ENCODE peak calls at places on chromosomes 1 and 21, in nine cellular contexts. B is GM04504; N is SHP77; Z is PC-3; H is Right ventricle myocardium superior; R is epithelial cell of esophagus; I is SJSA1; K is stimulated activated CD4-positive, alpha-beta T cell treated with anti-CD3 and anti-CD28 coated beads, Interleukin-4, amount 100 ng/mL, for 1 hour; S is heart left ventricle. O is an unnamed sample.

GRCh38 chr1:171220551-171221175 is 27.6 kb upstream of the FMO1 start:
- DNase-seq in B (no peak), N (no peak), Z (no peak), H (peak), R (no peak), I (peak), K (no peak), S (peak), O (no peak)

GRCh38 chr1:39051956-39052355 is 25.8 kb downstream of the NDUFS5 start:
- DNase-seq in B (no peak), N (no peak), Z (no peak), H (no peak), R (no peak), I (no peak), K (no peak), S (no peak), O (no peak)

GRCh38 chr1:116179398-116179797 is 68.2 kb downstream of the MAB21L3 start:
- DNase-seq in B (no peak), N (no peak), Z (no peak), H (no peak), R (no peak), I (no peak), K (no peak), S (no peak), O (no peak)

GRCh38 chr1:55542901-55543504 is 327.8 kb upstream of the USP24 start:
- DNase-seq in B (peak), N (no peak), Z (peak), H (no peak), R (no peak), I (no peak), K (no peak), S (no peak), O (no peak)

GRCh38 chr1:43597028-43597427 is 52.9 kb upstream of the KDM4A start:
- DNase-seq in B (no peak), N (no peak), Z (no peak), H (no peak), R (no peak), I (no peak), K (no peak), S (no peak), O (no peak)

GRCh38 chr1:40316595-40317393 is at the start of gene COL9A2:
- DNase-seq in B (no peak), N (no peak), Z (peak), H (peak), R (peak), I (no peak), K (peak), S (peak), O (no peak)

GRCh38 chr1:221991221-221991620 is 249.3 kb upstream of the DUSP10 start:
- DNase-seq in B (no peak), N (no peak), Z (peak), H (no peak), R (peak), I (no peak), K (no peak), S (no peak), O (no peak)

GRCh38 chr1:153777648-153778047 is 2.4 kb downstream of the SLC27A3 start:
- DNase-seq in B (no peak), N (no peak), Z (no peak), H (no peak), R (no peak), I (no peak), K (no peak), S (peak), O (no peak)

GRCh38 chr1:3874736-3875135 is 17.5 kb downstream of the DFFB start:
- DNase-seq in B (no peak), N (no peak), Z (no peak), H (no peak), R (no peak), I (no peak), K (no peak), S (no peak), O (no peak)

GRCh38 chr21:32061755-32062154 is 188.9 kb downstream of the HUNK start:
- DNase-seq in B (no peak), N (no peak), Z (no peak), H (no peak), R (no peak), I (no peak), K (no peak), S (no peak), O (no peak)

GRCh38 chr1:2350911-2351655 is 40.3 kb downstream of the MORN1 start:
- DNase-seq in B (no peak), N (no peak), Z (no peak), H (peak), R (no peak), I (no peak), K (no peak), S (peak), O (no peak)

GRCh38 chr1:110308247-110308646 is 30.9 kb upstream of the RBM15 start:
- DNase-seq in B (peak), N (no peak), Z (no peak), H (no peak), R (peak), I (no peak), K (no peak), S (no peak), O (no peak)

GRCh38 chr1:78607334-78607927 is 12.8 kb upstream of the IFI44L start:
- DNase-seq in B (no peak), N (peak), Z (peak), H (no peak), R (peak), I (no peak), K (no peak), S (no peak), O (no peak)

GRCh38 chr21:41571938-41572510 is 64.1 kb upstream of the TMPRSS2 start:
- DNase-seq in B (no peak), N (no peak), Z (peak), H (no peak), R (no peak), I (no peak), K (no peak), S (no peak), O (no peak)

GRCh38 chr1:61259379-61260148 is 177.2 kb downstream of the NFIA start:
- DNase-seq in B (no peak), N (no peak), Z (no peak), H (no peak), R (no peak), I (no peak), K (no peak), S (no peak), O (no peak)

GRCh38 chr1:94071956-94072355 is 49.0 kb downstream of the ABCA4 start:
- DNase-seq in B (no peak), N (no peak), Z (no peak), H (no peak), R (no peak), I (no peak), K (no peak), S (no peak), O (no peak)

GRCh38 chr1:59132353-59132752 is 164.5 kb upstream of the FGGY start:
- DNase-seq in B (no peak), N (no peak), Z (no peak), H (no peak), R (no peak), I (no peak), K (no peak), S (no peak), O (no peak)

GRCh38 chr1:9850442-9851162 is 26.8 kb upstream of the CLSTN1 start:
- DNase-seq in B (no peak), N (no peak), Z (no peak), H (no peak), R (no peak), I (no peak), K (no peak), S (no peak), O (no peak)